ENCODE peak calls at places on chromosomes 1 and 21, in five cellular contexts. One of them, this sample, is unnamed.

GRCh38 chr1:30744060-30744756 is 13.4 kb downstream of the LAPTM5 start:
- DNase-seq in neural progenitor cell: no peak
- DNase-seq in effector memory CD4-positive, alpha-beta T cell: peak; percentile 29
- DNase-seq in Peyer's patch: peak; percentile 68
- DNase-seq in heart right ventricle: no peak
- DNase-seq in this sample: peak; percentile 38

GRCh38 chr21:31656199-31657095 is 3.0 kb upstream of the SOD1 start:
- DNase-seq in Peyer's patch: no peak
- DNase-seq in effector memory CD4-positive, alpha-beta T cell: no peak
- DNase-seq in neural progenitor cell: no peak
- DNase-seq in heart right ventricle: no peak
- DNase-seq in this sample: no peak

GRCh38 chr1:176033474-176033873 is 173.6 kb downstream of the COP1 start:
- DNase-seq in heart right ventricle: no peak
- DNase-seq in neural progenitor cell: no peak
- DNase-seq in Peyer's patch: no peak
- DNase-seq in effector memory CD4-positive, alpha-beta T cell: no peak
- DNase-seq in this sample: no peak

GRCh38 chr1:242201090-242201489 is 202.2 kb upstream of the MAP1LC3C start:
- DNase-seq in heart right ventricle: no peak
- DNase-seq in Peyer's patch: no peak
- DNase-seq in neural progenitor cell: no peak
- DNase-seq in effector memory CD4-positive, alpha-beta T cell: no peak
- DNase-seq in this sample: no peak

GRCh38 chr1:98557808-98558390 is 103.6 kb upstream of the SNX7 start:
- DNase-seq in effector memory CD4-positive, alpha-beta T cell: no peak
- DNase-seq in neural progenitor cell: peak; percentile 80
- DNase-seq in heart right ventricle: no peak
- DNase-seq in Peyer's patch: no peak
- DNase-seq in this sample: no peak

GRCh38 chr1:15422871-15423270 is 13.2 kb downstream of the EFHD2 start:
- DNase-seq in Peyer's patch: no peak
- DNase-seq in neural progenitor cell: no peak
- DNase-seq in effector memory CD4-positive, alpha-beta T cell: no peak
- DNase-seq in heart right ventricle: no peak
- DNase-seq in this sample: no peak

GRCh38 chr1:21666572-21667320 is 2.4 kb downstream of the RAP1GAP start:
- DNase-seq in heart right ventricle: no peak
- DNase-seq in neural progenitor cell: no peak
- DNase-seq in effector memory CD4-positive, alpha-beta T cell: no peak
- DNase-seq in Peyer's patch: no peak
- DNase-seq in this sample: no peak

GRCh38 chr1:21539933-21540332 is 30.7 kb downstream of the ALPL start:
- DNase-seq in effector memory CD4-positive, alpha-beta T cell: no peak
- DNase-seq in neural progenitor cell: peak; percentile 63
- DNase-seq in Peyer's patch: no peak
- DNase-seq in heart right ventricle: peak; percentile 60
- DNase-seq in this sample: no peak

GRCh38 chr21:15904389-15904788 is 174.6 kb downstream of the USP25 start:
- DNase-seq in Peyer's patch: no peak
- DNase-seq in effector memory CD4-positive, alpha-beta T cell: no peak
- DNase-seq in neural progenitor cell: no peak
- DNase-seq in heart right ventricle: no peak
- DNase-seq in this sample: no peak

GRCh38 chr21:45154511-45155508 is 80.4 kb downstream of the ADARB1 start:
- DNase-seq in Peyer's patch: peak; percentile 16
- DNase-seq in heart right ventricle: no peak
- DNase-seq in effector memory CD4-positive, alpha-beta T cell: peak; percentile 15
- DNase-seq in neural progenitor cell: no peak
- DNase-seq in this sample: peak; percentile 32

GRCh38 chr1:181583598-181583997 is 100.3 kb downstream of the CACNA1E start:
- DNase-seq in heart right ventricle: no peak
- DNase-seq in effector memory CD4-positive, alpha-beta T cell: no peak
- DNase-seq in neural progenitor cell: peak; percentile 23
- DNase-seq in Peyer's patch: no peak
- DNase-seq in this sample: peak; percentile 48

GRCh38 chr1:98482611-98483010 is 178.9 kb upstream of the SNX7 start:
- DNase-seq in effector memory CD4-positive, alpha-beta T cell: no peak
- DNase-seq in heart right ventricle: no peak
- DNase-seq in neural progenitor cell: peak; percentile 20
- DNase-seq in Peyer's patch: no peak
- DNase-seq in this sample: no peak

GRCh38 chr1:38242506-38242905 is 195.9 kb upstream of the POU3F1 start:
- DNase-seq in neural progenitor cell: no peak
- DNase-seq in heart right ventricle: no peak
- DNase-seq in effector memory CD4-positive, alpha-beta T cell: no peak
- DNase-seq in Peyer's patch: no peak
- DNase-seq in this sample: no peak

GRCh38 chr1:240499012-240499411 is 112.9 kb downstream of the GREM2 start:
- DNase-seq in effector memory CD4-positive, alpha-beta T cell: no peak
- DNase-seq in Peyer's patch: no peak
- DNase-seq in neural progenitor cell: no peak
- DNase-seq in heart right ventricle: no peak
- DNase-seq in this sample: no peak

GRCh38 chr1:115507256-115507589 is 134.5 kb upstream of the VANGL1 start:
- DNase-seq in heart right ventricle: no peak
- DNase-seq in neural progenitor cell: peak; percentile 64
- DNase-seq in effector memory CD4-positive, alpha-beta T cell: no peak
- DNase-seq in Peyer's patch: no peak
- DNase-seq in this sample: no peak

GRCh38 chr1:220306339-220306738 is 34.1 kb upstream of the RAB3GAP2 start:
- DNase-seq in neural progenitor cell: no peak
- DNase-seq in Peyer's patch: no peak
- DNase-seq in effector memory CD4-positive, alpha-beta T cell: no peak
- DNase-seq in heart right ventricle: no peak
- DNase-seq in this sample: no peak

GRCh38 chr21:45147473-45148315 is 73.3 kb downstream of the ADARB1 start:
- DNase-seq in neural progenitor cell: no peak
- DNase-seq in heart right ventricle: no peak
- DNase-seq in effector memory CD4-positive, alpha-beta T cell: no peak
- DNase-seq in Peyer's patch: no peak
- DNase-seq in this sample: no peak

GRCh38 chr1:72557446-72558049 is 275.2 kb upstream of the NEGR1 start:
- DNase-seq in effector memory CD4-positive, alpha-beta T cell: no peak
- DNase-seq in Peyer's patch: no peak
- DNase-seq in heart right ventricle: no peak
- DNase-seq in neural progenitor cell: peak; percentile 56
- DNase-seq in this sample: peak; percentile 3

DNA sequence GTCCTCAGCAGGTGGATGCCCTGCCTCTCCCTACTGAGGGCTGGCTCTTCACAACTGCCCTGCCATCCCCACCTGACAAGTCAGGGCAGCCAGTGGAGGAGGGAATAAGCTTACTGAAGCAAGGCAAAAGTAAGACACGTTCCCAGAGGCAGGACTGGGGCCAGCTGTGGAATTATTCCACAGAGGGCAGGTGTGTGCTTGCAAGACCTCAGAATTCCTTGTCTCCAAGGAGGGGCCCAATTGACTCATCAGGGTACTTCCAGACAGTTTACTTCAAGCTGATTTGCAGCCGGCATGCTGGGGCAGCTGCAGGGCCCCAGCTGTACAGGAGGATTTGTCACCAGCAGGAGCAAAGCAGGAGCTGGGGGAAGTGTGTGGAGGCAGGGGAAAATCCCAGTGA is 167.5 kb upstream of the CAMK1G start:
- DNase-seq in neural progenitor cell: peak; percentile 33
- DNase-seq in effector memory CD4-positive, alpha-beta T cell: no peak
- DNase-seq in heart right ventricle: no peak
- DNase-seq in Peyer's patch: no peak
- DNase-seq in this sample: no peak
- H3K27me3 ChIP-seq in neural progenitor cell: no peaks in the 10 kb centered on the region
- H3K27me3 ChIP-seq in effector memory CD4-positive, alpha-beta T cell: no peaks in the 10 kb centered on the region
- H3K27me3 ChIP-seq in heart right ventricle: peaks cover 20% of the 10 kb centered on the region
- H3K27me3 ChIP-seq in Peyer's patch: no peaks in the 10 kb centered on the region
- H3K27me3 ChIP-seq in this sample: no peaks in the 10 kb centered on the region

GRCh38 chr1:170663011-170663410 is 920 bp upstream of the PRRX1 start:
- DNase-seq in heart right ventricle: no peak
- DNase-seq in neural progenitor cell: peak; percentile 75
- DNase-seq in effector memory CD4-positive, alpha-beta T cell: no peak
- DNase-seq in Peyer's patch: no peak
- DNase-seq in this sample: no peak
- H3K4me3 ChIP-seq in heart right ventricle: peak overlapping the region; percentile 4
- H3K4me3 ChIP-seq in neural progenitor cell: peak overlapping the region; percentile 30
- H3K4me3 ChIP-seq in effector memory CD4-positive, alpha-beta T cell: no peak overlapping the region
- H3K4me3 ChIP-seq in Peyer's patch: no peak overlapping the region
- H3K4me3 ChIP-seq in this sample: no peak overlapping the region

GRCh38 chr1:18639335-18640055 is 8.8 kb downstream of the PAX7 start:
- DNase-seq in neural progenitor cell: peak; percentile 50
- DNase-seq in effector memory CD4-positive, alpha-beta T cell: no peak
- DNase-seq in heart right ventricle: no peak
- DNase-seq in Peyer's patch: no peak
- DNase-seq in this sample: no peak

GRCh38 chr1:18637553-18637960 is 6.9 kb downstream of the PAX7 start:
- DNase-seq in Peyer's patch: no peak
- DNase-seq in neural progenitor cell: peak; percentile 84
- DNase-seq in heart right ventricle: no peak
- DNase-seq in effector memory CD4-positive, alpha-beta T cell: no peak
- DNase-seq in this sample: no peak

GRCh38 chr1:18636762-18637552 is 6.3 kb downstream of the PAX7 start:
- DNase-seq in effector memory CD4-positive, alpha-beta T cell: no peak
- DNase-seq in heart right ventricle: no peak
- DNase-seq in Peyer's patch: no peak
- DNase-seq in neural progenitor cell: peak; percentile 54
- DNase-seq in this sample: no peak

GRCh38 chr1:18638818-18639193 is 8.2 kb downstream of the PAX7 start:
- DNase-seq in effector memory CD4-positive, alpha-beta T cell: no peak
- DNase-seq in Peyer's patch: no peak
- DNase-seq in neural progenitor cell: no peak
- DNase-seq in heart right ventricle: no peak
- DNase-seq in this sample: no peak

GRCh38 chr1:18637962-18638817 is 7.5 kb downstream of the PAX7 start:
- DNase-seq in Peyer's patch: no peak
- DNase-seq in neural progenitor cell: no peak
- DNase-seq in heart right ventricle: no peak
- DNase-seq in effector memory CD4-positive, alpha-beta T cell: no peak
- DNase-seq in this sample: no peak
- H3K27me3 ChIP-seq in Peyer's patch: no peaks in the 10 kb centered on the region
- H3K27me3 ChIP-seq in neural progenitor cell: peaks cover 100% of the 10 kb centered on the region
- H3K27me3 ChIP-seq in heart right ventricle: peaks cover 100% of the 10 kb centered on the region
- H3K27me3 ChIP-seq in effector memory CD4-positive, alpha-beta T cell: peaks cover 73% of the 10 kb centered on the region
- H3K27me3 ChIP-seq in this sample: peaks cover 79% of the 10 kb centered on the region

GRCh38 chr1:183185941-183186490 is at the start of gene LAMC2:
- DNase-seq in neural progenitor cell: peak; percentile 75
- DNase-seq in Peyer's patch: no peak
- DNase-seq in heart right ventricle: no peak
- DNase-seq in effector memory CD4-positive, alpha-beta T cell: no peak
- DNase-seq in this sample: peak; percentile 88
- H3K4me3 ChIP-seq in neural progenitor cell: peak within 1 kb of the TSS; percentile 59
- H3K4me3 ChIP-seq in Peyer's patch: no peak within 1 kb of the TSS
- H3K4me3 ChIP-seq in heart right ventricle: no peak within 1 kb of the TSS
- H3K4me3 ChIP-seq in effector memory CD4-positive, alpha-beta T cell: no peak within 1 kb of the TSS
- H3K4me3 ChIP-seq in this sample: no peak within 1 kb of the TSS

GRCh38 chr1:172452536-172453159 is 8.8 kb upstream of the PIGC start:
- DNase-seq in Peyer's patch: no peak
- DNase-seq in heart right ventricle: no peak
- DNase-seq in effector memory CD4-positive, alpha-beta T cell: no peak
- DNase-seq in neural progenitor cell: peak; percentile 27
- DNase-seq in this sample: no peak
- H3K27me3 ChIP-seq in Peyer's patch: no peaks in the 10 kb centered on the region
- H3K27me3 ChIP-seq in heart right ventricle: no peaks in the 10 kb centered on the region
- H3K27me3 ChIP-seq in effector memory CD4-positive, alpha-beta T cell: no peaks in the 10 kb centered on the region
- H3K27me3 ChIP-seq in neural progenitor cell: no peaks in the 10 kb centered on the region
- H3K27me3 ChIP-seq in this sample: no peaks in the 10 kb centered on the region

GRCh38 chr1:169514566-169515270 is 29.0 kb upstream of the SLC19A2 start:
- DNase-seq in effector memory CD4-positive, alpha-beta T cell: no peak
- DNase-seq in neural progenitor cell: no peak
- DNase-seq in Peyer's patch: no peak
- DNase-seq in heart right ventricle: no peak
- DNase-seq in this sample: no peak
- H3K4me3 ChIP-seq in effector memory CD4-positive, alpha-beta T cell: no peak overlapping the region
- H3K4me3 ChIP-seq in neural progenitor cell: no peak overlapping the region
- H3K4me3 ChIP-seq in Peyer's patch: no peak overlapping the region
- H3K4me3 ChIP-seq in heart right ventricle: no peak overlapping the region
- H3K4me3 ChIP-seq in this sample: no peak overlapping the region

DNA sequence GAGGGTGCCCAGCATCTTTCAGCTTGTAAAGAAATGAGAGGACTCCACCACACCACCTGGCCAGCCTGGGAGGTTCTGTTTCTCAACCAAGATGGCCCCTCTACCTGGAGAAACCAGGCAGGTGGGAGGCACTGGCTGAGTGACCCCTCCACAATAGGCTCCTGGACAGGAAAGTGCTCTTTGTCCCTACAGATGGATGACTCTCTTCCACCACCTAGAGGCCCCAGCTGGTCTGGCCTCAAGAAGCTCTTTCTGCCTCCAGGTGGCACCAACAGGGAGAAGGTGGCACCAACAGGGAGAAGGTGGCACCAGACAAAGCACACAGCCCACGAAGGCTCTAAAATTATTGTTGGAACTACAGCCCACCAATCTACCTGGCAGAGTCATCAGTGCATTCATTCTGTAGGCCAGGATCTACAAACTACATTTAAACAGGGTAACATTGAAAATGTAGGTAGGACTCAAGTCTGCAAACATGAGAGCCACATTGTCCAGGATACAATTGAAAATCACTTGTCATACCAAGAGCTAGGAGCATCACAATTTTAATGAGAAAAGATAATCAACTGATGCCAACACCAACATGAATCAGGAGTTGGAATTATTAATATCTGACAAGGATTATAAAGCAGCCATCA is 14.4 kb downstream of the TMPRSS3 start:
- DNase-seq in heart right ventricle: no peak
- DNase-seq in Peyer's patch: no peak
- DNase-seq in effector memory CD4-positive, alpha-beta T cell: peak; percentile 27
- DNase-seq in neural progenitor cell: peak; percentile 67
- DNase-seq in this sample: peak; percentile 90
- H3K27me3 ChIP-seq in heart right ventricle: peaks cover 14% of the 10 kb centered on the region
- H3K27me3 ChIP-seq in Peyer's patch: no peaks in the 10 kb centered on the region
- H3K27me3 ChIP-seq in effector memory CD4-positive, alpha-beta T cell: no peaks in the 10 kb centered on the region
- H3K27me3 ChIP-seq in neural progenitor cell: no peaks in the 10 kb centered on the region
- H3K27me3 ChIP-seq in this sample: no peaks in the 10 kb centered on the region

GRCh38 chr1:247373721-247374141 is 42.1 kb upstream of the ZNF496 start:
- DNase-seq in Peyer's patch: peak; percentile 50
- DNase-seq in neural progenitor cell: peak; percentile 67
- DNase-seq in effector memory CD4-positive, alpha-beta T cell: peak; percentile 25
- DNase-seq in heart right ventricle: peak; percentile 60
- DNase-seq in this sample: peak; percentile 42

GRCh38 chr1:247378334-247379073 is 37.5 kb upstream of the NLRP3 start:
- DNase-seq in Peyer's patch: no peak
- DNase-seq in heart right ventricle: no peak
- DNase-seq in neural progenitor cell: no peak
- DNase-seq in effector memory CD4-positive, alpha-beta T cell: no peak
- DNase-seq in this sample: no peak

GRCh38 chr1:247375747-247376146 is 40.2 kb upstream of the NLRP3 start:
- DNase-seq in heart right ventricle: no peak
- DNase-seq in Peyer's patch: no peak
- DNase-seq in effector memory CD4-positive, alpha-beta T cell: no peak
- DNase-seq in neural progenitor cell: peak; percentile 29
- DNase-seq in this sample: no peak

GRCh38 chr1:247371801-247372259 is 40.2 kb upstream of the ZNF496 start:
- DNase-seq in effector memory CD4-positive, alpha-beta T cell: no peak
- DNase-seq in neural progenitor cell: no peak
- DNase-seq in Peyer's patch: no peak
- DNase-seq in heart right ventricle: no peak
- DNase-seq in this sample: no peak

DNA sequence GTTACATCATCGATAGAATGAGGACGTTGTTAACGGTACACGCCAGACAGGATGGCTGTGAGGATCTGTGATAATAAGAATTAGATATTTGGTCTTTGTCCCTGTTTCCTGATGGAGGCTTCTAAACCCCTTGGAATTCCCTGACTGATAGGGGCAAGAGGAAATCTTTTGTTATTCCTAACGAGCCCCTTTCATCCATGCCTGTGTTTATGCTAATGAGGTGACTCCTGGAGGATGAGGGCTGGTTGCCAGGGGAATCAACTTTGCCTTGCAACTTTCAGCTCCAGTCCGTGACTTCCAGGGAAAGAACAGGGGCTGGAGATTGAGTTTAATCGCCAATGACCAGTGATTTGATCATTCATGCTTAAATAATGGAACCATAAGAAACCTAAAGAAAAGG is 39.3 kb upstream of the NLRP3 start:
- DNase-seq in effector memory CD4-positive, alpha-beta T cell: no peak
- DNase-seq in Peyer's patch: no peak
- DNase-seq in heart right ventricle: no peak
- DNase-seq in neural progenitor cell: peak; percentile 86
- DNase-seq in this sample: no peak
- H3K4me3 ChIP-seq in effector memory CD4-positive, alpha-beta T cell: no peak overlapping the region
- H3K4me3 ChIP-seq in Peyer's patch: no peak overlapping the region
- H3K4me3 ChIP-seq in heart right ventricle: no peak overlapping the region
- H3K4me3 ChIP-seq in neural progenitor cell: peak overlapping the region; percentile 23
- H3K4me3 ChIP-seq in this sample: no peak overlapping the region